ENCODE peak calls at places on chromosomes 16 and 17, in eight cellular contexts. I, W, Q, P, G, U, V and B are unnamed samples.

GRCh38 chr16:48194828-48195566 is 39.2 kb upstream of the ABCC12 start:
- DNase-seq in I (no peak), W (no peak), Q (peak; percentile 70), P (peak; percentile 35), G (peak; percentile 23), U (no peak), V (peak; percentile 56), B (no peak)

GRCh38 chr16:84423416-84423837 is 55.1 kb downstream of the ATP2C2 start:
- DNase-seq in I (no peak), W (no peak), Q (peak; percentile 15), P (peak; percentile 42), G (peak; percentile 27), U (no peak), V (peak; percentile 52), B (no peak)

GRCh38 chr17:78884148-78884870 is 18.7 kb downstream of the CEP295NL start:
- DNase-seq in I (no peak), W (peak; percentile 37), Q (no peak), P (no peak), G (no peak), U (peak; percentile 67), V (no peak), B (no peak)

GRCh38 chr17:6187836-6188235 is 117.7 kb downstream of the WSCD1 start:
- DNase-seq in I (no peak), W (no peak), Q (peak; percentile 72), P (peak; percentile 22), G (no peak), U (no peak), V (no peak), B (no peak)

GRCh38 chr17:45283711-45284110 is 21.8 kb upstream of the SPATA32 start:
- DNase-seq in I (no peak), W (no peak), Q (no peak), P (no peak), G (no peak), U (no peak), V (no peak), B (no peak)

GRCh38 chr16:1437606-1438005 is 6.7 kb downstream of the PERCC1 start:
- DNase-seq in I (no peak), W (no peak), Q (no peak), P (no peak), G (no peak), U (no peak), V (no peak), B (no peak)

GRCh38 chr16:67961551-67961957 is 6.9 kb downstream of the SLC12A4 start:
- DNase-seq in I (no peak), W (no peak), Q (peak; percentile 36), P (no peak), G (no peak), U (no peak), V (no peak), B (peak; percentile 56)

GRCh38 chr16:35431829-35432663 is 1972.6 kb downstream of the TP53TG3F start:
- DNase-seq in I (no peak), W (no peak), Q (no peak), P (no peak), G (no peak), U (peak; percentile 77), V (no peak), B (no peak)

GRCh38 chr17:76706817-76707216 is 3.9 kb downstream of the MXRA7 start:
- DNase-seq in I (no peak), W (no peak), Q (no peak), P (no peak), G (no peak), U (no peak), V (no peak), B (no peak)

GRCh38 chr16:28823291-28823718 is 506 bp downstream of the ATXN2L start:
- DNase-seq in I (no peak), W (no peak), Q (no peak), P (no peak), G (no peak), U (no peak), V (no peak), B (no peak)

GRCh38 chr17:19448341-19449268 is 37.6 kb downstream of the RNF112 start:
- DNase-seq in I (peak; percentile 38), W (peak; percentile 71), Q (peak; percentile 79), P (peak; percentile 98), G (peak; percentile 92), U (no peak), V (peak; percentile 99), B (no peak)

GRCh38 chr16:85983606-85984005 is 84.6 kb downstream of the IRF8 start:
- DNase-seq in I (no peak), W (no peak), Q (no peak), P (no peak), G (no peak), U (no peak), V (no peak), B (no peak)

GRCh38 chr16:1429026-1429425 is 1.9 kb upstream of the PERCC1 start:
- DNase-seq in I (no peak), W (no peak), Q (no peak), P (no peak), G (no peak), U (no peak), V (no peak), B (no peak)

GRCh38 chr17:9434502-9435113 is 141.0 kb downstream of the STX8 start:
- DNase-seq in I (no peak), W (no peak), Q (no peak), P (peak; percentile 37), G (peak; percentile 6), U (no peak), V (no peak), B (no peak)

GRCh38 chr17:82947051-82947991 is 107.5 kb upstream of the ZNF750 start:
- DNase-seq in I (no peak), W (peak; percentile 6), Q (no peak), P (no peak), G (no peak), U (no peak), V (no peak), B (no peak)

GRCh38 chr17:29124135-29124930 is 55.9 kb downstream of the MYO18A start:
- DNase-seq in I (no peak), W (peak; percentile 42), Q (peak; percentile 72), P (peak; percentile 69), G (peak; percentile 74), U (peak; percentile 72), V (peak; percentile 82), B (no peak)

GRCh38 chr17:44417553-44417952 is 28.1 kb upstream of the ITGA2B start:
- DNase-seq in I (no peak), W (no peak), Q (peak; percentile 98), P (peak; percentile 95), G (peak; percentile 7), U (no peak), V (peak; percentile 97), B (peak; percentile 20)

GRCh38 chr16:84277244-84277823 is 17.3 kb upstream of the WFDC1 start:
- DNase-seq in I (no peak), W (peak; percentile 35), Q (peak; percentile 68), P (peak; percentile 25), G (peak; percentile 40), U (peak; percentile 83), V (peak; percentile 33), B (no peak)

GRCh38 chr17:633641-634091 is 81.0 kb downstream of the VPS53 start:
- DNase-seq in I (no peak), W (peak; percentile 39), Q (no peak), P (peak; percentile 91), G (peak; percentile 25), U (peak; percentile 43), V (no peak), B (no peak)

DNA sequence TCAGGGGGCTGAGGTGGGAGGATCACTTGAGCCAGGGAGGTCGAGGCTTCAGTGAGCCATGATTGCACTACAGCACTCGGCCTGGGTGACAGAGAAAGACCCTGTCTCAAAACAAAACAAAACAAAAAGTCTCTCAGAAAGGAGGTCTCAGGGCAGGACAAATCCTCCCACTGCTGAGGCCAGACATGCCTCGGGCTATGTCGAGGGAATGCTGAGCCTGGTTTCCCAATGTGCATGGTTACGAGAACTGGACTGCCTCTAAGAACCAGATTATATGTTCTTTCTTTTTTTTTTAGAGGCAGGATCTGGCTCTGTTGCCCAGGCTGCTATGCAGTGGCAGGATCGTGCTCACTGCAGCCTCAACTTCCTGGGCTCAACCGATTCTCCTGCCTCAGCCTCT is 27.6 kb downstream of the TRAP1 start:
- DNase-seq in I (no peak), W (no peak), Q (no peak), P (no peak), G (no peak), U (no peak), V (no peak), B (no peak)
- H3K36me3 ChIP-seq in I (peaks cover 16% of the 10 kb centered on the region), W (no peaks in the 10 kb centered on the region), Q (peaks cover 10% of the 10 kb centered on the region), P (peaks cover 12% of the 10 kb centered on the region), G (peaks cover 4% of the 10 kb centered on the region), U (no peaks in the 10 kb centered on the region), V (peaks cover 20% of the 10 kb centered on the region), B (no peaks in the 10 kb centered on the region)

GRCh38 chr16:15976929-15977637 is 27.7 kb downstream of the ABCC1 start:
- DNase-seq in I (no peak), W (peak; percentile 33), Q (no peak), P (peak; percentile 34), G (no peak), U (peak; percentile 24), V (peak; percentile 84), B (no peak)
- H3K27ac ChIP-seq in I (peak overlapping the region; percentile 99), W (peak overlapping the region; percentile 67), Q (no peak overlapping the region), P (peak overlapping the region; percentile 94), G (no peak overlapping the region), U (peak overlapping the region; percentile 87), V (peak overlapping the region; percentile 92), B (peak overlapping the region; percentile 89)

GRCh38 chr16:21634216-21634615 is 18.2 kb downstream of the IGSF6 start:
- DNase-seq in I (no peak), W (no peak), Q (peak; percentile 47), P (no peak), G (no peak), U (no peak), V (no peak), B (no peak)

GRCh38 chr16:21625026-21625425 is 25.6 kb downstream of the METTL9 start:
- DNase-seq in I (no peak), W (no peak), Q (no peak), P (no peak), G (no peak), U (no peak), V (no peak), B (no peak)

GRCh38 chr16:21626659-21627277 is 25.6 kb downstream of the IGSF6 start:
- DNase-seq in I (no peak), W (peak; percentile 63), Q (peak; percentile 67), P (peak; percentile 83), G (peak; percentile 84), U (no peak), V (peak; percentile 88), B (no peak)

GRCh38 chr16:21628196-21628726 is 24.1 kb downstream of the IGSF6 start:
- DNase-seq in I (no peak), W (no peak), Q (no peak), P (no peak), G (no peak), U (no peak), V (no peak), B (no peak)

GRCh38 chr16:21628772-21629171 is 23.6 kb downstream of the IGSF6 start:
- DNase-seq in I (no peak), W (no peak), Q (no peak), P (peak; percentile 52), G (peak; percentile 69), U (no peak), V (peak; percentile 32), B (no peak)
- H3K36me3 ChIP-seq in I (peaks cover 11% of the 10 kb centered on the region), W (no peaks in the 10 kb centered on the region), Q (peaks cover 30% of the 10 kb centered on the region), P (peaks cover 7% of the 10 kb centered on the region), G (peaks cover 10% of the 10 kb centered on the region), U (no peaks in the 10 kb centered on the region), V (peaks cover 11% of the 10 kb centered on the region), B (peaks cover 19% of the 10 kb centered on the region)

DNA sequence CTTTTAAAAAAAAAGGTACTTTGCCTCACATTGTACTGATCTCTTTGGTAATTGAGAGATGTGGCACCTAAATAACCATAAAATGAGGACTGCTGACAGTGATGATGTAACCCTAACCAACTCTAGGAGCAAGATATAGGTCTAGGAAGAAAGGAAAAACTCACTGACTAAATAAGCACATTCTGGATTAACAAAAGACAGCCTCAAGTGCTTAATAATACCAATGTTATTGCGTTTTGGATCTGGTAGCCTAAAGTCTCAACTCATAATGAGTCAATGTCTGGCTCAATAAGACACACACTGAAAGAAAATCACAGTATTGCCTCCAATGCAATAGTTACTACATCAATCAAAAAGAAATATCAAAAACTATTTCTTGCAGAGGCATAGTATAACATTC is 3.0 kb downstream of the ERN1 start:
- DNase-seq in I (no peak), W (no peak), Q (peak; percentile 46), P (peak; percentile 70), G (no peak), U (no peak), V (peak; percentile 59), B (no peak)
- H3K27ac ChIP-seq in I (no peak overlapping the region), W (peak overlapping the region; percentile 60), Q (no peak overlapping the region), P (no peak overlapping the region), G (no peak overlapping the region), U (no peak overlapping the region), V (no peak overlapping the region), B (no peak overlapping the region)